ENCODE peak calls at places on chromosome 16, in four cellular contexts. L is astrocyte of the spinal cord, H is GM04504, E is choroid plexus epithelial cell. M is an unnamed sample.

GRCh38 chr16:590165-590874 is 454 bp downstream of the RAB40C start:
- DNase-seq in E (peak), L (peak), H (no peak), M (peak)

GRCh38 chr16:627458-628239 is 3.1 kb upstream of the WFIKKN1 start:
- DNase-seq in L (no peak), E (no peak), H (no peak), M (no peak)

GRCh38 chr16:57781741-57782606 is 20.3 kb downstream of the KIFC3 start:
- DNase-seq in E (peak), H (no peak), L (peak), M (peak)

GRCh38 chr16:24151482-24151939 is 104.6 kb upstream of the CACNG3 start:
- DNase-seq in E (no peak), L (peak), H (no peak), M (no peak)

GRCh38 chr16:87435399-87436224 is 43.5 kb downstream of the MAP1LC3B start:
- DNase-seq in L (peak), E (peak), H (peak), M (peak)

GRCh38 chr16:65763640-65764305 is 602.7 kb upstream of the CDH5 start:
- DNase-seq in L (no peak), H (no peak), E (no peak), M (no peak)

GRCh38 chr16:64440421-64440831 is 681.4 kb downstream of the CDH11 start:
- DNase-seq in E (peak), H (peak), L (peak), M (peak)

GRCh38 chr16:83005653-83006160 is 378.9 kb downstream of the CDH13 start:
- DNase-seq in L (no peak), H (no peak), E (peak), M (peak)

GRCh38 chr16:80852261-80852872 is 48.0 kb upstream of the CDYL2 start:
- DNase-seq in H (no peak), E (peak), L (peak), M (peak)

GRCh38 chr16:81873843-81874752 is 95.0 kb downstream of the PLCG2 start:
- DNase-seq in L (peak), H (peak), E (peak), M (peak)

GRCh38 chr16:85157813-85158701 is 45.8 kb upstream of the CIBAR2 start:
- DNase-seq in E (no peak), H (no peak), L (no peak), M (peak)

GRCh38 chr16:12539185-12539929 is 264.3 kb downstream of the CPPED1 start:
- DNase-seq in E (peak), H (peak), L (peak), M (peak)

GRCh38 chr16:14483819-14484385 is 146.2 kb downstream of the PARN start:
- DNase-seq in E (no peak), L (no peak), H (no peak), M (peak)

GRCh38 chr16:13984794-13985193 is 64.8 kb downstream of the ERCC4 start:
- DNase-seq in H (no peak), L (no peak), E (no peak), M (no peak)

GRCh38 chr16:87293990-87294389 is 23.2 kb downstream of the C16orf95 start:
- DNase-seq in H (no peak), E (no peak), L (no peak), M (no peak)

GRCh38 chr16:69105501-69106361 is at the start of gene HAS3:
- DNase-seq in E (peak), L (peak), H (no peak), M (peak)